ENCODE peak calls at places on chromosomes 6 and 20, in eight cellular contexts. X is SW 1271; U is AG09319; L is astrocyte of the spinal cord; M is CD4-positive, alpha-beta T cell; C is naive B cell; S is HTR-8/SVneo; F is amygdala. K is an unnamed sample.

GRCh38 chr6:1382331-1382882 is 7.0 kb upstream of the FOXF2 start:
- DNase-seq in X (no peak), L (no peak), C (no peak), F (no peak), U (no peak), M (no peak), S (no peak), K (no peak)

GRCh38 chr6:41604006-41604405 is 34.3 kb upstream of the MDFI start:
- DNase-seq in M (no peak), X (no peak), S (no peak), U (no peak), F (no peak), C (no peak), L (no peak), K (no peak)

GRCh38 chr6:129750390-129750789 is 40.4 kb upstream of the ARHGAP18 start:
- DNase-seq in M (no peak), S (no peak), X (no peak), L (no peak), C (no peak), U (no peak), F (no peak), K (peak; percentile 35)

GRCh38 chr6:74356385-74356784 is 660.4 kb downstream of the CD109 start:
- DNase-seq in X (peak; percentile 39), S (peak; percentile 43), U (no peak), L (no peak), C (no peak), F (no peak), M (no peak), K (peak; percentile 30)

GRCh38 chr20:1005452-1006027 is 3.4 kb upstream of the RSPO4 start:
- DNase-seq in U (no peak), F (no peak), C (peak; percentile 16), X (peak; percentile 24), S (peak; percentile 56), L (no peak), M (no peak), K (peak; percentile 26)

GRCh38 chr6:72699142-72699541 is 77.3 kb downstream of the KCNQ5 start:
- DNase-seq in S (no peak), F (no peak), L (no peak), X (no peak), U (no peak), C (no peak), M (no peak), K (no peak)

GRCh38 chr20:48156521-48156920 is 371.2 kb upstream of the SULF2 start:
- DNase-seq in S (no peak), C (no peak), F (no peak), X (no peak), M (no peak), L (no peak), U (no peak), K (no peak)

GRCh38 chr20:24160563-24161355 is 172.2 kb upstream of the GGTLC1 start:
- DNase-seq in L (peak; percentile 74), U (peak; percentile 38), C (no peak), X (no peak), F (peak; percentile 12), M (no peak), S (peak; percentile 35), K (peak; percentile 74)

GRCh38 chr20:16518068-16518783 is 55.0 kb downstream of the KIF16B start:
- DNase-seq in L (peak; percentile 41), C (no peak), F (no peak), S (peak; percentile 54), M (no peak), X (no peak), U (peak; percentile 27), K (peak; percentile 60)

GRCh38 chr6:28333599-28334018 is 2.3 kb downstream of the ZSCAN31 start:
- DNase-seq in F (no peak), S (no peak), M (no peak), L (no peak), X (no peak), U (no peak), C (no peak), K (no peak)

GRCh38 chr20:35886537-35886936 is 67.8 kb downstream of the SCAND1 start:
- DNase-seq in L (no peak), U (no peak), M (no peak), C (no peak), X (no peak), F (no peak), S (no peak), K (no peak)

GRCh38 chr6:21264288-21264818 is 329.2 kb upstream of the SOX4 start:
- DNase-seq in C (no peak), L (no peak), F (no peak), S (no peak), M (no peak), X (no peak), U (no peak), K (no peak)